ENCODE peak calls at places on chromosomes 1 and 21, in four cellular contexts. O, X, B and V are unnamed samples.
A peak's percentile ranks its signal among the peaks of the same experiment; 100 is the strongest.

GRCh38 chr21:41407541-41408460 is 18.2 kb upstream of the MX1 start:
- DNase-seq in O (no peak), X (no peak), B (no peak), V (no peak)

GRCh38 chr1:229970714-229971113 is 96.3 kb upstream of the GALNT2 start:
- DNase-seq in O (no peak), X (no peak), B (no peak), V (no peak)

GRCh38 chr1:9203623-9204022 is 31.0 kb upstream of the H6PD start:
- DNase-seq in O (no peak), X (no peak), B (no peak), V (no peak)

GRCh38 chr1:89836997-89837909 is 16.4 kb downstream of the LRRC8D start:
- DNase-seq in O (no peak), X (no peak), B (no peak), V (no peak)

GRCh38 chr1:89465201-89465600 is 59.4 kb upstream of the LRRC8B start:
- DNase-seq in O (no peak), X (no peak), B (no peak), V (no peak)

GRCh38 chr1:100524355-100524754 is 13.6 kb upstream of the GPR88 start:
- DNase-seq in O (no peak), X (no peak), B (no peak), V (no peak)

GRCh38 chr21:42505090-42505726 is 8.4 kb upstream of the SLC37A1 start:
- DNase-seq in O (no peak), X (no peak), B (no peak), V (peak; percentile 51)

GRCh38 chr1:247415423-247416361 is at the start of gene NLRP3:
- DNase-seq in O (peak; percentile 68), X (peak; percentile 34), B (no peak), V (no peak)

GRCh38 chr1:8711161-8711560 is 106.3 kb downstream of the RERE start:
- DNase-seq in O (no peak), X (no peak), B (no peak), V (no peak)

GRCh38 chr1:240188139-240188538 is 96.5 kb downstream of the FMN2 start:
- DNase-seq in O (no peak), X (no peak), B (no peak), V (no peak)

GRCh38 chr1:160496334-160496733 is 26.7 kb downstream of the SLAMF6 start:
- DNase-seq in O (no peak), X (no peak), B (no peak), V (no peak)

GRCh38 chr1:113567427-113567826 is 177.1 kb downstream of the MAGI3 start:
- DNase-seq in O (no peak), X (no peak), B (no peak), V (no peak)

GRCh38 chr1:93296555-93297154 is 49.1 kb upstream of the DR1 start:
- DNase-seq in O (no peak), X (no peak), B (no peak), V (no peak)

GRCh38 chr1:6393400-6394187 is at the start of gene ACOT7:
- DNase-seq in O (peak; percentile 92), X (peak; percentile 90), B (peak; percentile 88), V (peak; percentile 92)

GRCh38 chr1:30109853-30110252 is 613.5 kb downstream of the MATN1 start:
- DNase-seq in O (peak; percentile 81), X (no peak), B (no peak), V (no peak)

DNA sequence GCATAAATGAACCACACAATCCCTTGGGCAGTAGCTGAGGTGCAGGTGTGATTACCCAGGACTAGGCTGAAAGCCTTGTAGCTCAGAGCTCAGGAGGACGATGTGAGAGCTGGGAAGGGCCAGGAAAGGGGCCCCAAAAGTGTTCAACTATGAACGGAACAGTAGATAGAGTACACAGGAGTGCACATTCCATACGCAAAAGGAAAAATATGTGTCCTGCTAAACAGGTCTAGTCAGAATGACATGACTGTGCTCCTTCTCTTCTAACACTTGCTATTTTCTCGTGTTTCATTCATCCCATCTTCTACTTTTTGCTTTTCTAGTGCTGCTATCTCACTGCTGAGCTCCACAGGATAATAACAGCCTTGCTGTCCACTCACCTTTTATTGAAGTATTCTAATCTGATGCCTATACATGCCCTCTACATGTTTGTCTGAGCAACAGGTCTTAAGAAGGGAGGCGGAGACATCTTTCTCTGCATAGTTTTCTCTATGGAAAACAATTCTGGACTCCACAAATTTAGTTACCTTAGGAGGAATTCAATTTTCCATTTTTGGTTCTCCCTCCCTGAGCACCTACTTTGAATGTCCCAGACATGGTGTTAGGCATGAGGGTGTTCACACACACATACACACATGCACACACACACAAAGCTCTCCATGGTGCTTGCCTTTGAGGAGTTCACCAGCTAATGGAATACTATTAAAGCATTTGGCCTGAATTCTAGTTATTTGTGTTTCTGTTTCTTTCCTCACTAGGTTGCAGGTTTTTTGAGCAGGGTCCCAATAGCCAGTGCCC is 3.4 kb downstream of the S100A10 start:
- DNase-seq in O (no peak), X (no peak), B (no peak), V (no peak)
- TF ChIP-seq POLR2AphosphoS5 in O (no peak), X (no peak), B (no peak), V (no peak)

GRCh38 chr1:212630159-212630900 is 21.8 kb downstream of the ATF3 start:
- DNase-seq in O (peak; percentile 82), X (peak; percentile 68), B (peak; percentile 76), V (peak; percentile 63)
- TF ChIP-seq POLR2AphosphoS5 in O (no peak), X (no peak), B (no peak), V (no peak)

GRCh38 chr1:45521413-45522323 is at the start of gene PRDX1:
- DNase-seq in O (peak; percentile 99), X (peak; percentile 97), B (peak; percentile 99), V (peak; percentile 84)

GRCh38 chr1:45522324-45523104 is 830 bp upstream of the PRDX1 start:
- DNase-seq in O (no peak), X (no peak), B (no peak), V (no peak)

GRCh38 chr1:45516465-45516864 is 5.2 kb downstream of the PRDX1 start:
- DNase-seq in O (no peak), X (no peak), B (no peak), V (no peak)

GRCh38 chr1:45518910-45519309 is 2.8 kb downstream of the PRDX1 start:
- DNase-seq in O (no peak), X (no peak), B (no peak), V (no peak)
- TF ChIP-seq POLR2AphosphoS5 in O (no peak), X (no peak), B (no peak), V (no peak)

GRCh38 chr21:46585191-46585953 is 19.5 kb downstream of the S100B start:
- DNase-seq in O (no peak), X (no peak), B (no peak), V (no peak)
- TF ChIP-seq POLR2AphosphoS5 in O (no peak), X (no peak), B (no peak), V (no peak)

GRCh38 chr21:32426066-32426465 is 13.6 kb downstream of the EVA1C start:
- DNase-seq in O (no peak), X (no peak), B (no peak), V (no peak)
- TF ChIP-seq POLR2AphosphoS5 in O (no peak), X (no peak), B (no peak), V (no peak)